ENCODE peak calls at places on chromosomes 16 and 17, in ten cellular contexts. One of them, this sample, is unnamed.

GRCh38 chr17:63304704-63305261 is 141.3 kb downstream of the CYB561 start:
- DNase-seq in activated T-helper 1 cell treated with anti-CD3 and anti-CD28 coated beads, Interleukin-12 subunit alpha, Interleukin-12 subunit beta, Interleukin-2, Interleukin-4 antibody, amounts not matched to agents 30 ng/mL and 10 ng/mL and 1 ng/mL, durations not matched to agents 14 hours and 24 hours and 36 hours: no peak
- DNase-seq in retina: no peak
- DNase-seq in C1 segment of cervical spinal cord: no peak
- DNase-seq in uterus: no peak
- DNase-seq in astrocyte of the cerebellum: no peak
- DNase-seq in transverse colon: no peak
- DNase-seq in cardiac fibroblast: no peak
- DNase-seq in HEK293T: no peak
- DNase-seq in T-helper 1 cell: no peak
- DNase-seq in this sample: no peak

GRCh38 chr17:80872011-80872929 is 119.4 kb upstream of the CHMP6 start:
- DNase-seq in HEK293T: no peak
- DNase-seq in uterus: no peak
- DNase-seq in astrocyte of the cerebellum: no peak
- DNase-seq in transverse colon: no peak
- DNase-seq in T-helper 1 cell: no peak
- DNase-seq in activated T-helper 1 cell treated with anti-CD3 and anti-CD28 coated beads, Interleukin-12 subunit alpha, Interleukin-12 subunit beta, Interleukin-2, Interleukin-4 antibody, amounts not matched to agents 30 ng/mL and 10 ng/mL and 1 ng/mL, durations not matched to agents 14 hours and 24 hours and 36 hours: no peak
- DNase-seq in cardiac fibroblast: no peak
- DNase-seq in C1 segment of cervical spinal cord: no peak
- DNase-seq in retina: peak
- DNase-seq in this sample: no peak

GRCh38 chr16:86572616-86573015 is 5.7 kb upstream of the FOXL1 start:
- DNase-seq in C1 segment of cervical spinal cord: no peak
- DNase-seq in transverse colon: no peak
- DNase-seq in retina: no peak
- DNase-seq in cardiac fibroblast: no peak
- DNase-seq in HEK293T: no peak
- DNase-seq in uterus: no peak
- DNase-seq in T-helper 1 cell: no peak
- DNase-seq in activated T-helper 1 cell treated with anti-CD3 and anti-CD28 coated beads, Interleukin-12 subunit alpha, Interleukin-12 subunit beta, Interleukin-2, Interleukin-4 antibody, amounts not matched to agents 30 ng/mL and 10 ng/mL and 1 ng/mL, durations not matched to agents 14 hours and 24 hours and 36 hours: no peak
- DNase-seq in astrocyte of the cerebellum: no peak
- DNase-seq in this sample: no peak

GRCh38 chr17:7232114-7232513 is 2.2 kb downstream of the DVL2 start:
- DNase-seq in cardiac fibroblast: no peak
- DNase-seq in HEK293T: no peak
- DNase-seq in transverse colon: no peak
- DNase-seq in astrocyte of the cerebellum: no peak
- DNase-seq in C1 segment of cervical spinal cord: no peak
- DNase-seq in uterus: no peak
- DNase-seq in activated T-helper 1 cell treated with anti-CD3 and anti-CD28 coated beads, Interleukin-12 subunit alpha, Interleukin-12 subunit beta, Interleukin-2, Interleukin-4 antibody, amounts not matched to agents 30 ng/mL and 10 ng/mL and 1 ng/mL, durations not matched to agents 14 hours and 24 hours and 36 hours: no peak
- DNase-seq in T-helper 1 cell: no peak
- DNase-seq in retina: no peak
- DNase-seq in this sample: no peak

GRCh38 chr17:38747385-38748328 is 479 bp downstream of the PCGF2 start:
- DNase-seq in activated T-helper 1 cell treated with anti-CD3 and anti-CD28 coated beads, Interleukin-12 subunit alpha, Interleukin-12 subunit beta, Interleukin-2, Interleukin-4 antibody, amounts not matched to agents 30 ng/mL and 10 ng/mL and 1 ng/mL, durations not matched to agents 14 hours and 24 hours and 36 hours: no peak
- DNase-seq in transverse colon: peak
- DNase-seq in uterus: peak
- DNase-seq in T-helper 1 cell: no peak
- DNase-seq in retina: peak
- DNase-seq in C1 segment of cervical spinal cord: no peak
- DNase-seq in HEK293T: no peak
- DNase-seq in astrocyte of the cerebellum: no peak
- DNase-seq in cardiac fibroblast: peak
- DNase-seq in this sample: peak

GRCh38 chr17:50482516-50482915 is 3.9 kb downstream of the RSAD1 start:
- DNase-seq in T-helper 1 cell: peak
- DNase-seq in transverse colon: peak
- DNase-seq in retina: peak
- DNase-seq in C1 segment of cervical spinal cord: peak
- DNase-seq in cardiac fibroblast: peak
- DNase-seq in astrocyte of the cerebellum: peak
- DNase-seq in HEK293T: peak
- DNase-seq in uterus: peak
- DNase-seq in activated T-helper 1 cell treated with anti-CD3 and anti-CD28 coated beads, Interleukin-12 subunit alpha, Interleukin-12 subunit beta, Interleukin-2, Interleukin-4 antibody, amounts not matched to agents 30 ng/mL and 10 ng/mL and 1 ng/mL, durations not matched to agents 14 hours and 24 hours and 36 hours: peak
- DNase-seq in this sample: peak

GRCh38 chr17:2056221-2057129 is 1.6 kb downstream of the HIC1 start:
- DNase-seq in retina: peak
- DNase-seq in transverse colon: peak
- DNase-seq in HEK293T: no peak
- DNase-seq in C1 segment of cervical spinal cord: no peak
- DNase-seq in T-helper 1 cell: no peak
- DNase-seq in uterus: peak
- DNase-seq in activated T-helper 1 cell treated with anti-CD3 and anti-CD28 coated beads, Interleukin-12 subunit alpha, Interleukin-12 subunit beta, Interleukin-2, Interleukin-4 antibody, amounts not matched to agents 30 ng/mL and 10 ng/mL and 1 ng/mL, durations not matched to agents 14 hours and 24 hours and 36 hours: peak
- DNase-seq in astrocyte of the cerebellum: no peak
- DNase-seq in cardiac fibroblast: peak
- DNase-seq in this sample: peak

GRCh38 chr17:36505171-36505570 is 18.7 kb downstream of the ZNHIT3 start:
- DNase-seq in uterus: no peak
- DNase-seq in astrocyte of the cerebellum: no peak
- DNase-seq in cardiac fibroblast: no peak
- DNase-seq in T-helper 1 cell: no peak
- DNase-seq in HEK293T: no peak
- DNase-seq in retina: no peak
- DNase-seq in transverse colon: no peak
- DNase-seq in C1 segment of cervical spinal cord: no peak
- DNase-seq in activated T-helper 1 cell treated with anti-CD3 and anti-CD28 coated beads, Interleukin-12 subunit alpha, Interleukin-12 subunit beta, Interleukin-2, Interleukin-4 antibody, amounts not matched to agents 30 ng/mL and 10 ng/mL and 1 ng/mL, durations not matched to agents 14 hours and 24 hours and 36 hours: no peak
- DNase-seq in this sample: no peak

GRCh38 chr17:48732688-48733629 is 4.4 kb upstream of the HOXB13 start:
- DNase-seq in retina: no peak
- DNase-seq in HEK293T: no peak
- DNase-seq in astrocyte of the cerebellum: no peak
- DNase-seq in activated T-helper 1 cell treated with anti-CD3 and anti-CD28 coated beads, Interleukin-12 subunit alpha, Interleukin-12 subunit beta, Interleukin-2, Interleukin-4 antibody, amounts not matched to agents 30 ng/mL and 10 ng/mL and 1 ng/mL, durations not matched to agents 14 hours and 24 hours and 36 hours: no peak
- DNase-seq in transverse colon: no peak
- DNase-seq in cardiac fibroblast: no peak
- DNase-seq in T-helper 1 cell: no peak
- DNase-seq in uterus: no peak
- DNase-seq in C1 segment of cervical spinal cord: no peak
- DNase-seq in this sample: no peak

GRCh38 chr16:85650864-85651811 is 37.6 kb downstream of the GINS2 start:
- DNase-seq in transverse colon: no peak
- DNase-seq in cardiac fibroblast: no peak
- DNase-seq in retina: peak
- DNase-seq in uterus: peak
- DNase-seq in astrocyte of the cerebellum: no peak
- DNase-seq in HEK293T: no peak
- DNase-seq in activated T-helper 1 cell treated with anti-CD3 and anti-CD28 coated beads, Interleukin-12 subunit alpha, Interleukin-12 subunit beta, Interleukin-2, Interleukin-4 antibody, amounts not matched to agents 30 ng/mL and 10 ng/mL and 1 ng/mL, durations not matched to agents 14 hours and 24 hours and 36 hours: no peak
- DNase-seq in T-helper 1 cell: no peak
- DNase-seq in C1 segment of cervical spinal cord: no peak
- DNase-seq in this sample: no peak

GRCh38 chr17:37642706-37643105 is 540 bp downstream of the DDX52 start:
- DNase-seq in T-helper 1 cell: no peak
- DNase-seq in astrocyte of the cerebellum: no peak
- DNase-seq in activated T-helper 1 cell treated with anti-CD3 and anti-CD28 coated beads, Interleukin-12 subunit alpha, Interleukin-12 subunit beta, Interleukin-2, Interleukin-4 antibody, amounts not matched to agents 30 ng/mL and 10 ng/mL and 1 ng/mL, durations not matched to agents 14 hours and 24 hours and 36 hours: no peak
- DNase-seq in HEK293T: no peak
- DNase-seq in retina: no peak
- DNase-seq in cardiac fibroblast: peak
- DNase-seq in transverse colon: no peak
- DNase-seq in uterus: no peak
- DNase-seq in C1 segment of cervical spinal cord: no peak
- DNase-seq in this sample: peak

GRCh38 chr17:9676742-9677387 is 31.5 kb downstream of the USP43 start:
- DNase-seq in cardiac fibroblast: no peak
- DNase-seq in transverse colon: no peak
- DNase-seq in HEK293T: no peak
- DNase-seq in C1 segment of cervical spinal cord: no peak
- DNase-seq in retina: no peak
- DNase-seq in activated T-helper 1 cell treated with anti-CD3 and anti-CD28 coated beads, Interleukin-12 subunit alpha, Interleukin-12 subunit beta, Interleukin-2, Interleukin-4 antibody, amounts not matched to agents 30 ng/mL and 10 ng/mL and 1 ng/mL, durations not matched to agents 14 hours and 24 hours and 36 hours: no peak
- DNase-seq in uterus: no peak
- DNase-seq in T-helper 1 cell: no peak
- DNase-seq in astrocyte of the cerebellum: peak
- DNase-seq in this sample: no peak

GRCh38 chr17:32111141-32111771 is 31.0 kb upstream of the RHOT1 start:
- DNase-seq in activated T-helper 1 cell treated with anti-CD3 and anti-CD28 coated beads, Interleukin-12 subunit alpha, Interleukin-12 subunit beta, Interleukin-2, Interleukin-4 antibody, amounts not matched to agents 30 ng/mL and 10 ng/mL and 1 ng/mL, durations not matched to agents 14 hours and 24 hours and 36 hours: peak
- DNase-seq in retina: peak
- DNase-seq in transverse colon: peak
- DNase-seq in astrocyte of the cerebellum: peak
- DNase-seq in cardiac fibroblast: peak
- DNase-seq in HEK293T: peak
- DNase-seq in uterus: peak
- DNase-seq in C1 segment of cervical spinal cord: no peak
- DNase-seq in T-helper 1 cell: no peak
- DNase-seq in this sample: peak

GRCh38 chr17:28151001-28151400 is 108.5 kb downstream of the NLK start:
- DNase-seq in HEK293T: no peak
- DNase-seq in uterus: no peak
- DNase-seq in retina: peak
- DNase-seq in C1 segment of cervical spinal cord: no peak
- DNase-seq in transverse colon: no peak
- DNase-seq in T-helper 1 cell: no peak
- DNase-seq in cardiac fibroblast: no peak
- DNase-seq in activated T-helper 1 cell treated with anti-CD3 and anti-CD28 coated beads, Interleukin-12 subunit alpha, Interleukin-12 subunit beta, Interleukin-2, Interleukin-4 antibody, amounts not matched to agents 30 ng/mL and 10 ng/mL and 1 ng/mL, durations not matched to agents 14 hours and 24 hours and 36 hours: no peak
- DNase-seq in astrocyte of the cerebellum: no peak
- DNase-seq in this sample: no peak

GRCh38 chr17:63345598-63345997 is 100.5 kb downstream of the CYB561 start:
- DNase-seq in activated T-helper 1 cell treated with anti-CD3 and anti-CD28 coated beads, Interleukin-12 subunit alpha, Interleukin-12 subunit beta, Interleukin-2, Interleukin-4 antibody, amounts not matched to agents 30 ng/mL and 10 ng/mL and 1 ng/mL, durations not matched to agents 14 hours and 24 hours and 36 hours: no peak
- DNase-seq in uterus: no peak
- DNase-seq in retina: no peak
- DNase-seq in HEK293T: no peak
- DNase-seq in transverse colon: no peak
- DNase-seq in C1 segment of cervical spinal cord: no peak
- DNase-seq in cardiac fibroblast: peak
- DNase-seq in astrocyte of the cerebellum: no peak
- DNase-seq in T-helper 1 cell: no peak
- DNase-seq in this sample: no peak

GRCh38 chr17:73960469-73960868 is 243.0 kb upstream of the RPL38 start:
- DNase-seq in cardiac fibroblast: no peak
- DNase-seq in uterus: no peak
- DNase-seq in T-helper 1 cell: no peak
- DNase-seq in transverse colon: no peak
- DNase-seq in activated T-helper 1 cell treated with anti-CD3 and anti-CD28 coated beads, Interleukin-12 subunit alpha, Interleukin-12 subunit beta, Interleukin-2, Interleukin-4 antibody, amounts not matched to agents 30 ng/mL and 10 ng/mL and 1 ng/mL, durations not matched to agents 14 hours and 24 hours and 36 hours: no peak
- DNase-seq in C1 segment of cervical spinal cord: no peak
- DNase-seq in HEK293T: no peak
- DNase-seq in astrocyte of the cerebellum: no peak
- DNase-seq in retina: no peak
- DNase-seq in this sample: no peak

GRCh38 chr16:73028263-73028662 is 19.7 kb downstream of the ZFHX3 start:
- DNase-seq in T-helper 1 cell: no peak
- DNase-seq in C1 segment of cervical spinal cord: no peak
- DNase-seq in uterus: no peak
- DNase-seq in retina: no peak
- DNase-seq in astrocyte of the cerebellum: no peak
- DNase-seq in HEK293T: no peak
- DNase-seq in activated T-helper 1 cell treated with anti-CD3 and anti-CD28 coated beads, Interleukin-12 subunit alpha, Interleukin-12 subunit beta, Interleukin-2, Interleukin-4 antibody, amounts not matched to agents 30 ng/mL and 10 ng/mL and 1 ng/mL, durations not matched to agents 14 hours and 24 hours and 36 hours: no peak
- DNase-seq in cardiac fibroblast: no peak
- DNase-seq in transverse colon: no peak
- DNase-seq in this sample: no peak

GRCh38 chr16:6684076-6684673 is 648.5 kb upstream of the RBFOX1 start:
- DNase-seq in T-helper 1 cell: no peak
- DNase-seq in C1 segment of cervical spinal cord: no peak
- DNase-seq in cardiac fibroblast: no peak
- DNase-seq in HEK293T: peak
- DNase-seq in uterus: no peak
- DNase-seq in astrocyte of the cerebellum: no peak
- DNase-seq in activated T-helper 1 cell treated with anti-CD3 and anti-CD28 coated beads, Interleukin-12 subunit alpha, Interleukin-12 subunit beta, Interleukin-2, Interleukin-4 antibody, amounts not matched to agents 30 ng/mL and 10 ng/mL and 1 ng/mL, durations not matched to agents 14 hours and 24 hours and 36 hours: no peak
- DNase-seq in retina: peak
- DNase-seq in transverse colon: peak
- DNase-seq in this sample: peak

GRCh38 chr16:48676836-48677235 is 66.9 kb upstream of the N4BP1 start:
- DNase-seq in uterus: no peak
- DNase-seq in HEK293T: no peak
- DNase-seq in transverse colon: no peak
- DNase-seq in T-helper 1 cell: no peak
- DNase-seq in C1 segment of cervical spinal cord: no peak
- DNase-seq in cardiac fibroblast: peak
- DNase-seq in astrocyte of the cerebellum: peak
- DNase-seq in retina: no peak
- DNase-seq in activated T-helper 1 cell treated with anti-CD3 and anti-CD28 coated beads, Interleukin-12 subunit alpha, Interleukin-12 subunit beta, Interleukin-2, Interleukin-4 antibody, amounts not matched to agents 30 ng/mL and 10 ng/mL and 1 ng/mL, durations not matched to agents 14 hours and 24 hours and 36 hours: no peak
- DNase-seq in this sample: no peak

GRCh38 chr17:78572277-78573205 is 4.7 kb downstream of the DNAH17 start:
- DNase-seq in HEK293T: no peak
- DNase-seq in astrocyte of the cerebellum: no peak
- DNase-seq in cardiac fibroblast: no peak
- DNase-seq in transverse colon: no peak
- DNase-seq in C1 segment of cervical spinal cord: no peak
- DNase-seq in retina: no peak
- DNase-seq in activated T-helper 1 cell treated with anti-CD3 and anti-CD28 coated beads, Interleukin-12 subunit alpha, Interleukin-12 subunit beta, Interleukin-2, Interleukin-4 antibody, amounts not matched to agents 30 ng/mL and 10 ng/mL and 1 ng/mL, durations not matched to agents 14 hours and 24 hours and 36 hours: no peak
- DNase-seq in uterus: no peak
- DNase-seq in T-helper 1 cell: no peak
- DNase-seq in this sample: no peak

GRCh38 chr17:11608396-11608795 is 10.1 kb downstream of the DNAH9 start:
- DNase-seq in C1 segment of cervical spinal cord: no peak
- DNase-seq in activated T-helper 1 cell treated with anti-CD3 and anti-CD28 coated beads, Interleukin-12 subunit alpha, Interleukin-12 subunit beta, Interleukin-2, Interleukin-4 antibody, amounts not matched to agents 30 ng/mL and 10 ng/mL and 1 ng/mL, durations not matched to agents 14 hours and 24 hours and 36 hours: no peak
- DNase-seq in cardiac fibroblast: peak
- DNase-seq in uterus: peak
- DNase-seq in transverse colon: peak
- DNase-seq in retina: no peak
- DNase-seq in astrocyte of the cerebellum: no peak
- DNase-seq in T-helper 1 cell: no peak
- DNase-seq in HEK293T: no peak
- DNase-seq in this sample: no peak

GRCh38 chr17:35766903-35767510 is 6.3 kb downstream of the C17orf50 start:
- DNase-seq in C1 segment of cervical spinal cord: no peak
- DNase-seq in astrocyte of the cerebellum: no peak
- DNase-seq in retina: no peak
- DNase-seq in T-helper 1 cell: no peak
- DNase-seq in cardiac fibroblast: peak
- DNase-seq in HEK293T: no peak
- DNase-seq in uterus: no peak
- DNase-seq in activated T-helper 1 cell treated with anti-CD3 and anti-CD28 coated beads, Interleukin-12 subunit alpha, Interleukin-12 subunit beta, Interleukin-2, Interleukin-4 antibody, amounts not matched to agents 30 ng/mL and 10 ng/mL and 1 ng/mL, durations not matched to agents 14 hours and 24 hours and 36 hours: no peak
- DNase-seq in transverse colon: no peak
- DNase-seq in this sample: peak

GRCh38 chr16:5581963-5582362 is 484.4 kb upstream of the EEF2KMT start:
- DNase-seq in HEK293T: no peak
- DNase-seq in T-helper 1 cell: no peak
- DNase-seq in activated T-helper 1 cell treated with anti-CD3 and anti-CD28 coated beads, Interleukin-12 subunit alpha, Interleukin-12 subunit beta, Interleukin-2, Interleukin-4 antibody, amounts not matched to agents 30 ng/mL and 10 ng/mL and 1 ng/mL, durations not matched to agents 14 hours and 24 hours and 36 hours: no peak
- DNase-seq in retina: no peak
- DNase-seq in uterus: no peak
- DNase-seq in cardiac fibroblast: no peak
- DNase-seq in C1 segment of cervical spinal cord: no peak
- DNase-seq in transverse colon: no peak
- DNase-seq in astrocyte of the cerebellum: no peak
- DNase-seq in this sample: no peak

GRCh38 chr16:28012031-28012445 is 51.5 kb downstream of the GSG1L start:
- DNase-seq in activated T-helper 1 cell treated with anti-CD3 and anti-CD28 coated beads, Interleukin-12 subunit alpha, Interleukin-12 subunit beta, Interleukin-2, Interleukin-4 antibody, amounts not matched to agents 30 ng/mL and 10 ng/mL and 1 ng/mL, durations not matched to agents 14 hours and 24 hours and 36 hours: no peak
- DNase-seq in astrocyte of the cerebellum: no peak
- DNase-seq in T-helper 1 cell: no peak
- DNase-seq in transverse colon: no peak
- DNase-seq in retina: no peak
- DNase-seq in cardiac fibroblast: peak
- DNase-seq in uterus: no peak
- DNase-seq in HEK293T: no peak
- DNase-seq in C1 segment of cervical spinal cord: no peak
- DNase-seq in this sample: no peak

GRCh38 chr16:74743668-74744299 is 30.8 kb downstream of the FA2H start:
- DNase-seq in retina: peak
- DNase-seq in T-helper 1 cell: no peak
- DNase-seq in astrocyte of the cerebellum: no peak
- DNase-seq in C1 segment of cervical spinal cord: no peak
- DNase-seq in transverse colon: peak
- DNase-seq in HEK293T: peak
- DNase-seq in cardiac fibroblast: peak
- DNase-seq in activated T-helper 1 cell treated with anti-CD3 and anti-CD28 coated beads, Interleukin-12 subunit alpha, Interleukin-12 subunit beta, Interleukin-2, Interleukin-4 antibody, amounts not matched to agents 30 ng/mL and 10 ng/mL and 1 ng/mL, durations not matched to agents 14 hours and 24 hours and 36 hours: no peak
- DNase-seq in uterus: no peak
- DNase-seq in this sample: no peak

GRCh38 chr16:63655846-63656245 is 1466.0 kb downstream of the CDH11 start:
- DNase-seq in transverse colon: no peak
- DNase-seq in astrocyte of the cerebellum: no peak
- DNase-seq in T-helper 1 cell: no peak
- DNase-seq in uterus: no peak
- DNase-seq in C1 segment of cervical spinal cord: no peak
- DNase-seq in cardiac fibroblast: no peak
- DNase-seq in HEK293T: no peak
- DNase-seq in activated T-helper 1 cell treated with anti-CD3 and anti-CD28 coated beads, Interleukin-12 subunit alpha, Interleukin-12 subunit beta, Interleukin-2, Interleukin-4 antibody, amounts not matched to agents 30 ng/mL and 10 ng/mL and 1 ng/mL, durations not matched to agents 14 hours and 24 hours and 36 hours: no peak
- DNase-seq in retina: no peak
- DNase-seq in this sample: no peak

GRCh38 chr16:11517926-11518325 is 68.8 kb downstream of the LITAF start:
- DNase-seq in retina: no peak
- DNase-seq in HEK293T: no peak
- DNase-seq in C1 segment of cervical spinal cord: no peak
- DNase-seq in uterus: no peak
- DNase-seq in cardiac fibroblast: no peak
- DNase-seq in activated T-helper 1 cell treated with anti-CD3 and anti-CD28 coated beads, Interleukin-12 subunit alpha, Interleukin-12 subunit beta, Interleukin-2, Interleukin-4 antibody, amounts not matched to agents 30 ng/mL and 10 ng/mL and 1 ng/mL, durations not matched to agents 14 hours and 24 hours and 36 hours: no peak
- DNase-seq in T-helper 1 cell: no peak
- DNase-seq in transverse colon: no peak
- DNase-seq in astrocyte of the cerebellum: no peak
- DNase-seq in this sample: no peak

GRCh38 chr16:77581706-77582105 is 140.6 kb upstream of the NUDT7 start:
- DNase-seq in activated T-helper 1 cell treated with anti-CD3 and anti-CD28 coated beads, Interleukin-12 subunit alpha, Interleukin-12 subunit beta, Interleukin-2, Interleukin-4 antibody, amounts not matched to agents 30 ng/mL and 10 ng/mL and 1 ng/mL, durations not matched to agents 14 hours and 24 hours and 36 hours: no peak
- DNase-seq in C1 segment of cervical spinal cord: no peak
- DNase-seq in transverse colon: no peak
- DNase-seq in HEK293T: no peak
- DNase-seq in T-helper 1 cell: no peak
- DNase-seq in retina: no peak
- DNase-seq in uterus: no peak
- DNase-seq in astrocyte of the cerebellum: no peak
- DNase-seq in cardiac fibroblast: no peak
- DNase-seq in this sample: no peak

This sample was measured in GM13976.